ENCODE peak calls at places on chromosomes 12 and 14, in five cellular contexts. C, I, Q, T and F are unnamed samples.
A peak's percentile ranks its signal among the peaks of the same experiment; 100 is the strongest.

GRCh38 chr12:107436376-107436775 is 249.2 kb upstream of the PWP1 start:
- DNase-seq in Q (no peak), I (no peak), C (no peak), T (no peak), F (peak; percentile 39)

GRCh38 chr14:95662376-95663186 is 23.6 kb upstream of the TCL1B start:
- DNase-seq in Q (no peak), T (no peak), C (no peak), I (no peak), F (no peak)

GRCh38 chr14:89578048-89578619 is 161.1 kb upstream of the FOXN3 start:
- DNase-seq in T (no peak), I (no peak), C (no peak), Q (no peak), F (no peak)

GRCh38 chr12:69932154-69932553 is 107.1 kb downstream of the MYRFL start:
- DNase-seq in C (no peak), T (no peak), Q (no peak), I (no peak), F (no peak)

GRCh38 chr12:22543246-22544037 is 900 bp downstream of the C2CD5 start:
- DNase-seq in T (no peak), Q (peak; percentile 73), C (peak; percentile 91), I (peak; percentile 83), F (peak; percentile 74)

GRCh38 chr12:14322403-14322802 is 43.1 kb upstream of the ATF7IP start:
- DNase-seq in T (no peak), Q (no peak), I (no peak), C (no peak), F (no peak)

GRCh38 chr12:123004287-123004686 is 23.8 kb downstream of the ARL6IP4 start:
- DNase-seq in I (no peak), Q (no peak), T (no peak), C (no peak), F (no peak)

GRCh38 chr12:1503281-1503711 is 91.1 kb downstream of the FBXL14 start:
- DNase-seq in T (no peak), Q (no peak), I (no peak), C (peak; percentile 63), F (no peak)

GRCh38 chr12:44875954-44876553 is at the start of gene NELL2:
- DNase-seq in Q (peak; percentile 23), C (peak; percentile 63), I (no peak), T (no peak), F (peak; percentile 91)

GRCh38 chr12:57845478-57846284 is 848 bp downstream of the CTDSP2 start:
- DNase-seq in I (peak; percentile 91), Q (peak; percentile 91), T (no peak), C (peak; percentile 95), F (peak; percentile 84)

GRCh38 chr12:41439134-41439533 is 251.0 kb downstream of the PDZRN4 start:
- DNase-seq in I (no peak), C (no peak), T (no peak), Q (no peak), F (no peak)
- TF ChIP-seq CTCF in I (no peak), C (no peak), T (no peak), Q (no peak), F (no peak)

DNA sequence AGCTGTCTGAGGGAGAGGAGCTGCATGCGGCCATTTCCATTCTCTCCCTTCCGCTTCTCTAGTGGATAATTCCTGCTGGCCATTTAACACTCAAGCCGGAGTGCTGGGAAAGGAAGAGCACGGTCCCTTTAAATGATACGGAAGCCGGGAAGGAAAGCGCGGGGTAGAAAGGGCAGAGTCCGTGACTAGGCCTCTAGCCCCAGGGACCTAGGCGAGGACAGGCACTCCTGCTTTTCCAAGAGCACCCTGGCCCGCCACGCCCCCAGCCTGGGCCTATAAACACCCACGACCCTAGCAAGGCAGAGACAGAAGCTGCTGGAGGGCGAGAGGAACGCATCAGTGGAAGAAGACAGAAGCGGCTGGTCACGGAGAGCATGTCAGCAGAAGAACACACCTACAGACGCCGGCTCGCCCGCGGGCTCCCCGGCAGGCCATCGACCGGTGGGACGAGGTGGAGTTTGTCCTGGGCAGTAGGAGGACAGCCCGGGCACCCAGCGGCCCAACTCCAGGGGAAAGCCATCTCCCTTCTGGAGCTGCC is 1206.6 kb upstream of the TMEM132C start:
- DNase-seq in Q (peak; percentile 22), I (no peak), C (no peak), T (peak; percentile 80), F (no peak)
- H3K27ac ChIP-seq in Q (no peak overlapping the region), I (no peak overlapping the region), C (no peak overlapping the region), T (peak overlapping the region; percentile 62), F (no peak overlapping the region)

DNA sequence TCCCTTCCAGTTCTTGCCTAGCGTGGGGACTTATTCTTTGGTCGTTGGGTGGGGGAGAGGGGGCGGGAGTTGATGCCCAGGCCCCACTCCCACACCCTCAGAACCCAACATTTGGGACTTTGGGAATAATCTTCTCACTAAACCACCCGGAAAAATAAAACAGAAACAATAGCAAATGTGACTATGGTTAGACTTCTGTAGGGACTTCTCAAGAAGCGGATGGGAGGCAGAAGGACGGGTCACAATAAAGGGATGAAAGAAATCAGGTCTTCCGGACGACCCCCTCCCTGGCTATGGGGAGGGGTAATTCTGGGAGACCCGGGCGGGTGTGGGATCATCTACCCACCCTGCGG is 28.5 kb upstream of the SMUG1 start:
- DNase-seq in T (no peak), C (no peak), I (no peak), Q (no peak), F (no peak)
- TF ChIP-seq CTCF in T (no peak), C (no peak), I (no peak), Q (no peak), F (no peak)

GRCh38 chr14:25006961-25007795 is 42.8 kb downstream of the STXBP6 start:
- DNase-seq in Q (no peak), T (no peak), I (no peak), C (no peak), F (no peak)
- H3K27ac ChIP-seq in Q (no peak overlapping the region), T (no peak overlapping the region), I (no peak overlapping the region), C (no peak overlapping the region), F (no peak overlapping the region)

GRCh38 chr12:104669057-104669770 is 212.5 kb downstream of the CHST11 start:
- DNase-seq in C (peak; percentile 81), T (no peak), I (no peak), Q (no peak), F (no peak)
- TF ChIP-seq CTCF in C (peak; percentile 24), T (peak; percentile 30), I (no peak), Q (no peak), F (peak; percentile 53)

DNA sequence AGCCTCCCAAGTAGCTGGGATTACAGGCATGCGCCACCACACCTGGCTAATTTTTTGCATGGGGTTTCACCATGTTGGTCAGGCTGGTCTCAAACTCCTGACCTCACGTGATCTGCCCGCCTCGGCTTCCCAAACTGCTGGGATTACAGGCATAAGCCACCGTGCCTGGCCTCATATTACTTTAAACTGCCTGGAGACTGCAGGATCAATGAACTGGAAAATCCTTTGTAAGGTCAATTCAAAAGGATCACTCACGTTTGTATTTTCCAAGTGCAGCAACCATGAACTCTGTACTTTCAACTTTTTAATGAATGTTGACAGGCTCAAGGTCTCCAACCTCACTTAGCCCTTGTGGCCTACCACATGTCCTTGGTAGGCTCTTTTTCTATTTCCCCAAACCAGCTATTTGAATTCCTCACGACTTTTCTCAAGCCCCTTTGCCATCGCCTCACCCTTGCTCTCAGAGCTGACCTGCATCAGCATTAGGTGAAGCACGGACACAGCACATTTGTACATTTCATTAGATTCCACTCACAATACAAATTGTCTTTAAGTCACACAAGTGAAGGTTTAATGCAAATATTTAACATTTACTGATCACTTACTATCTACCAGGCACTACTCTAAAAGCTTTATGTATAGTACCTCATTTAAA is 42.2 kb upstream of the GCH1 start:
- DNase-seq in C (no peak), Q (no peak), T (no peak), I (no peak), F (peak; percentile 63)
- H3K27ac ChIP-seq in C (no peak overlapping the region), Q (peak overlapping the region; percentile 45), T (no peak overlapping the region), I (no peak overlapping the region), F (no peak overlapping the region)

GRCh38 chr14:106276326-106277267 is 750.2 kb downstream of the TMEM121 start:
- DNase-seq in Q (no peak), I (no peak), T (no peak), C (no peak), F (no peak)

DNA sequence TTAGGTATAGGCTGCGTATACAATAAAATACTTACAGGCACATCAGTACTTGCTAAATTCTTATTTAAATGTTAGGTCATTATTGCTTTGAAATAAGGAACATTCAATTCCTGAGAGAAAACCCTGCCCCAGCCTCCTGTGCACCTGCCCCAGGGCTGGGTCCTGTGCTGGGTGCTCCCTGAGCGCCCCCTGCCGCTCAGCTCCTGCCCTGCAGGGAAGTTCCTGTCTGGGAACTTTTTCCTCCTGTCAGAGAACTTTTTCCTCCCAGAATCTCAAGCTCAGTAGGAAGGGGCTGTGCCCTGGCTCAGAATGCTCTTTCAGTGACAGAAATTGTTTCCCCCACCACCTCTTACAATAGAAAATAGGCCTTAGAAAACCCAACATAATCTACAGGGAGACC is 751.1 kb downstream of the TMEM121 start:
- DNase-seq in Q (no peak), I (no peak), T (no peak), C (no peak), F (no peak)
- TF ChIP-seq CTCF in Q (peak; percentile 9), I (no peak), T (no peak), C (peak; percentile 32), F (peak; percentile 76)

DNA sequence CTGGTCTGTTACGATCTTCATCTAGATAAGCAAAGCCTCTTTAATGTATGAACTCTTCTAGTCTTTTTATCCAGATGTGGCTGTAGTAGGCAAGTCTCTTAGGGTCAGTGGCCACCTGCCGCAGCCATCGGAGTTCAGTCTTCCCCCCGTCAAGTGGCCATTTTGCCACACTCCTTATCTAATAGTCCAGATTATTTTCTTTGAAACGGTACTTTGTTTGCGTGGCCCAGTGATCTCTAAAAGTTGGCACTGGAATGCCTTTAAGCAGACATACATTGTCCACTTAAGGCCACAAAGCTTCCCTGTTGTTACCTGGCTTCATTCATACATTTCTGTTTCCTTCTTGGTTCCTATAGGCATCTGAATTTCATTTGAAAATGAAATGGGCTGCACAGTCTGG is 36.0 kb upstream of the BMAL2 start:
- DNase-seq in I (no peak), Q (no peak), C (no peak), T (no peak), F (no peak)
- H3K27ac ChIP-seq in I (no peak overlapping the region), Q (no peak overlapping the region), C (no peak overlapping the region), T (no peak overlapping the region), F (no peak overlapping the region)